ENCODE peak calls at places on chromosomes 1 and 21, in seven cellular contexts. One of them, this sample, is unnamed.

GRCh38 chr1:246306415-246307037 is 200.6 kb downstream of the SMYD3 start:
- DNase-seq in mesendoderm: peak; percentile 70
- DNase-seq in H1: no peak
- DNase-seq in IMR-90: peak; percentile 18
- DNase-seq in mesenchymal stem cell: peak; percentile 36
- DNase-seq in trophoblast cell: no peak
- DNase-seq in H9: no peak
- DNase-seq in this sample: no peak

GRCh38 chr1:44919387-44919786 is 67.0 kb downstream of the EIF2B3 start:
- DNase-seq in trophoblast cell: no peak
- DNase-seq in mesenchymal stem cell: no peak
- DNase-seq in mesendoderm: no peak
- DNase-seq in H9: no peak
- DNase-seq in IMR-90: no peak
- DNase-seq in H1: no peak
- DNase-seq in this sample: no peak

GRCh38 chr1:101240041-101240430 is 3.2 kb downstream of the S1PR1 start:
- DNase-seq in mesendoderm: no peak
- DNase-seq in IMR-90: no peak
- DNase-seq in trophoblast cell: no peak
- DNase-seq in H1: no peak
- DNase-seq in H9: no peak
- DNase-seq in mesenchymal stem cell: no peak
- DNase-seq in this sample: no peak

GRCh38 chr1:66374148-66374547 is 159.8 kb upstream of the SGIP1 start:
- DNase-seq in mesenchymal stem cell: no peak
- DNase-seq in mesendoderm: no peak
- DNase-seq in H9: no peak
- DNase-seq in H1: no peak
- DNase-seq in trophoblast cell: no peak
- DNase-seq in IMR-90: no peak
- DNase-seq in this sample: no peak

GRCh38 chr1:213987876-213988638 is at the start of gene PROX1:
- DNase-seq in mesendoderm: peak; percentile 95
- DNase-seq in mesenchymal stem cell: peak; percentile 89
- DNase-seq in H9: peak; percentile 93
- DNase-seq in IMR-90: peak; percentile 87
- DNase-seq in trophoblast cell: peak; percentile 62
- DNase-seq in H1: no peak
- DNase-seq in this sample: peak; percentile 83

GRCh38 chr21:29347274-29347681 is 48.6 kb downstream of the BACH1 start:
- DNase-seq in IMR-90: peak; percentile 55
- DNase-seq in H1: no peak
- DNase-seq in mesendoderm: no peak
- DNase-seq in H9: no peak
- DNase-seq in mesenchymal stem cell: peak; percentile 40
- DNase-seq in trophoblast cell: no peak
- DNase-seq in this sample: no peak

GRCh38 chr1:184176058-184176457 is 124.5 kb downstream of the TSEN15 start:
- DNase-seq in trophoblast cell: no peak
- DNase-seq in H9: no peak
- DNase-seq in mesenchymal stem cell: no peak
- DNase-seq in mesendoderm: no peak
- DNase-seq in H1: no peak
- DNase-seq in IMR-90: no peak
- DNase-seq in this sample: no peak

GRCh38 chr1:204971700-204972336 is 71.2 kb upstream of the CNTN2 start:
- DNase-seq in IMR-90: peak; percentile 63
- DNase-seq in mesendoderm: peak; percentile 30
- DNase-seq in H1: no peak
- DNase-seq in mesenchymal stem cell: peak; percentile 48
- DNase-seq in H9: no peak
- DNase-seq in trophoblast cell: peak; percentile 61
- DNase-seq in this sample: no peak

GRCh38 chr1:230792691-230793462 is 45.7 kb downstream of the CAPN9 start:
- DNase-seq in trophoblast cell: peak; percentile 43
- DNase-seq in H1: no peak
- DNase-seq in H9: no peak
- DNase-seq in mesendoderm: peak; percentile 13
- DNase-seq in IMR-90: peak; percentile 11
- DNase-seq in mesenchymal stem cell: peak; percentile 20
- DNase-seq in this sample: no peak

GRCh38 chr1:111332190-111332589 is 41.5 kb downstream of the CHIA start:
- DNase-seq in IMR-90: no peak
- DNase-seq in trophoblast cell: peak; percentile 68
- DNase-seq in mesenchymal stem cell: no peak
- DNase-seq in H9: no peak
- DNase-seq in mesendoderm: no peak
- DNase-seq in H1: no peak
- DNase-seq in this sample: no peak

GRCh38 chr1:35476099-35476674 is 81.0 kb downstream of the KIAA0319L start:
- DNase-seq in trophoblast cell: no peak
- DNase-seq in H9: no peak
- DNase-seq in mesenchymal stem cell: no peak
- DNase-seq in IMR-90: peak; percentile 6
- DNase-seq in H1: no peak
- DNase-seq in mesendoderm: no peak
- DNase-seq in this sample: no peak

GRCh38 chr1:4637616-4638346 is 16.6 kb upstream of the AJAP1 start:
- DNase-seq in IMR-90: no peak
- DNase-seq in H1: no peak
- DNase-seq in mesenchymal stem cell: no peak
- DNase-seq in mesendoderm: no peak
- DNase-seq in trophoblast cell: no peak
- DNase-seq in H9: peak; percentile 51
- DNase-seq in this sample: no peak

GRCh38 chr1:225657462-225657989 is 4.6 kb upstream of the ENAH start:
- DNase-seq in H9: no peak
- DNase-seq in IMR-90: peak; percentile 89
- DNase-seq in H1: no peak
- DNase-seq in mesenchymal stem cell: peak; percentile 84
- DNase-seq in mesendoderm: peak; percentile 63
- DNase-seq in trophoblast cell: peak; percentile 55
- DNase-seq in this sample: no peak

GRCh38 chr1:207427832-207428231 is 26.3 kb upstream of the CR2 start:
- DNase-seq in IMR-90: no peak
- DNase-seq in H1: no peak
- DNase-seq in H9: no peak
- DNase-seq in trophoblast cell: no peak
- DNase-seq in mesendoderm: no peak
- DNase-seq in mesenchymal stem cell: no peak
- DNase-seq in this sample: no peak

GRCh38 chr21:35925497-35925896 is 134.8 kb downstream of the SETD4 start:
- DNase-seq in mesendoderm: no peak
- DNase-seq in IMR-90: peak; percentile 18
- DNase-seq in trophoblast cell: no peak
- DNase-seq in H9: no peak
- DNase-seq in mesenchymal stem cell: peak; percentile 6
- DNase-seq in H1: no peak
- DNase-seq in this sample: no peak

GRCh38 chr1:108346137-108346536 is 102.3 kb upstream of the NBPF4 start:
- DNase-seq in H9: no peak
- DNase-seq in H1: no peak
- DNase-seq in mesendoderm: no peak
- DNase-seq in mesenchymal stem cell: no peak
- DNase-seq in trophoblast cell: no peak
- DNase-seq in IMR-90: no peak
- DNase-seq in this sample: no peak

GRCh38 chr1:19089524-19089923 is 120.5 kb downstream of the UBR4 start:
- DNase-seq in mesenchymal stem cell: no peak
- DNase-seq in IMR-90: no peak
- DNase-seq in mesendoderm: no peak
- DNase-seq in H9: no peak
- DNase-seq in trophoblast cell: no peak
- DNase-seq in H1: no peak
- DNase-seq in this sample: no peak

GRCh38 chr1:12344611-12345299 is 114.9 kb downstream of the VPS13D start:
- DNase-seq in H1: no peak
- DNase-seq in trophoblast cell: no peak
- DNase-seq in H9: no peak
- DNase-seq in mesenchymal stem cell: no peak
- DNase-seq in mesendoderm: no peak
- DNase-seq in IMR-90: no peak
- DNase-seq in this sample: no peak

GRCh38 chr1:37478890-37479254 is 4.5 kb downstream of the ZC3H12A start:
- DNase-seq in H1: no peak
- DNase-seq in mesenchymal stem cell: peak; percentile 78
- DNase-seq in trophoblast cell: no peak
- DNase-seq in IMR-90: peak; percentile 50
- DNase-seq in mesendoderm: no peak
- DNase-seq in H9: no peak
- DNase-seq in this sample: no peak

DNA sequence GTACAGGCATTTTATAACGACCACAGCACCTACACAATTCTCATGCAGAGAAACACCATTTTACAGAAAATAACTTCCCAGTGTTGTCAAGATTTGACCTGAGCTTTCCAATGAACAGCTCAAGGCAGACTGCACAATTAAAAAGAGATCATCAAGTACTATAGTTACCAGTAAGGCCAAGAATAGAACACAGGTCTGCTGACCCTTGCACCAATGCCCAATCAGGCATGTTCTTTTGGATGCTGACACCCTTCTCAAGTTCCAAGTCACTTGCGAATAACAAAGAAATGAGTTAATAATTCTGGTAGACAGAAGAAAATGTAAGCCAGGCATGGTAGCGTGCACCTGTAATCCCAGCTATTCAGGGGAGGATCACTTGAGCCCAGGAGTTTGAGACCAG is 101.9 kb downstream of the SLC45A1 start:
- DNase-seq in IMR-90: no peak
- DNase-seq in H9: no peak
- DNase-seq in mesenchymal stem cell: no peak
- DNase-seq in H1: no peak
- DNase-seq in trophoblast cell: no peak
- DNase-seq in mesendoderm: no peak
- DNase-seq in this sample: no peak
- H3K4me2 ChIP-seq in IMR-90: peak overlapping the region; percentile 60
- H3K4me2 ChIP-seq in H9: no peak overlapping the region
- H3K4me2 ChIP-seq in mesenchymal stem cell: peak overlapping the region; percentile 23
- H3K4me2 ChIP-seq in H1: peak overlapping the region; percentile 4
- H3K4me2 ChIP-seq in trophoblast cell: no peak overlapping the region
- H3K4me2 ChIP-seq in mesendoderm: no peak overlapping the region
- H3K4me2 ChIP-seq in this sample: no peak overlapping the region

DNA sequence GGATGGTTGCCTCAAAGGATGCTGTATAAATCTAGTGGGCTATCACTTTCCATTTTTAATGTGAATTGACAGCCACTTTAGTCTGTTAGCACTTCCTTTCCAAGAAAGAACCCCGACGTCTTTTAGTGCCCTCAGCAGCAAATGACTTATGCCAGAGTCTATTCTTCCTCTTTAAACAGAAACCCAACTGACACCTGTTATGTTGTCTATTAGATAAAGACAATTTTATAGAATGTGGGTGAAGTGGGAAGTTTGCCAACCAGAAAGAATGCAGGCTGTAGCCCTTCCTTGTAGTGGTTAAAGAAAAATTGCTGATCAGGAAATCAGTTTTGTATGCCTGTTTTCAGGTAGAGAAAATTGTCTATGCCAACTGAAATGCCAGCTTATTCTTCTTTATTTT is 344.9 kb downstream of the ZNF326 start:
- DNase-seq in IMR-90: no peak
- DNase-seq in trophoblast cell: no peak
- DNase-seq in mesenchymal stem cell: no peak
- DNase-seq in H9: no peak
- DNase-seq in mesendoderm: no peak
- DNase-seq in H1: no peak
- DNase-seq in this sample: no peak
- H2AK5ac ChIP-seq in IMR-90: no peak overlapping the region
- H2AK5ac ChIP-seq in trophoblast cell: no peak overlapping the region
- H2AK5ac ChIP-seq in mesenchymal stem cell: no peak overlapping the region
- H2AK5ac ChIP-seq in H9: no peak overlapping the region
- H2AK5ac ChIP-seq in mesendoderm: no peak overlapping the region
- H2AK5ac ChIP-seq in H1: no peak overlapping the region
- H2AK5ac ChIP-seq in this sample: no peak overlapping the region

DNA sequence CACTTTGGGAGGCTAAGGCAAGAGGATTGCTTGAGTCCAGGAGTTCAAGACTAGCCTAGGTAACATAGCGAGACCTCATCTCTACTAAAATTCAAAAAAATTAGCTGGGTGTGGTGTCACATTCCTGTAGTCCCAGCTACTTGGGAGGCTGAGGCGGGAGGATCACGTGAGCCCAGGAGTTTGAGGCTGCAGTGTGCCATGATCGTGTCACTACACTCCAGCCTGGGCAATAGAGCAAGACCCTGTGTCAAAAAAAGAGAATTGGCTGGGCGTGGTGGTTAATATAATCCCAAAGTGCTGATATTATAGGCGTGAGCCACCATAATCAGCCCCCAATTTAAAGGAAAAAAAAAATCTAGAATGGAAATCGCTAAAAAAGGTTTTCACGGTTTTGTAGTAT is 7.0 kb downstream of the MACO1 start:
- DNase-seq in trophoblast cell: no peak
- DNase-seq in mesenchymal stem cell: no peak
- DNase-seq in H1: no peak
- DNase-seq in H9: no peak
- DNase-seq in IMR-90: no peak
- DNase-seq in mesendoderm: no peak
- DNase-seq in this sample: no peak
- H3K23ac ChIP-seq in trophoblast cell: no peak overlapping the region
- H3K23ac ChIP-seq in mesenchymal stem cell: no peak overlapping the region
- H3K23ac ChIP-seq in H1: no peak overlapping the region
- H3K23ac ChIP-seq in H9: no peak overlapping the region
- H3K23ac ChIP-seq in IMR-90: no peak overlapping the region
- H3K23ac ChIP-seq in mesendoderm: no peak overlapping the region
- H3K23ac ChIP-seq in this sample: no peak overlapping the region

GRCh38 chr1:147581459-147581858 is 40.2 kb downstream of the BCL9 start:
- DNase-seq in H9: no peak
- DNase-seq in mesenchymal stem cell: no peak
- DNase-seq in IMR-90: no peak
- DNase-seq in H1: no peak
- DNase-seq in mesendoderm: no peak
- DNase-seq in trophoblast cell: no peak
- DNase-seq in this sample: no peak

GRCh38 chr1:147579532-147580199 is 38.4 kb downstream of the BCL9 start:
- DNase-seq in mesenchymal stem cell: peak; percentile 80
- DNase-seq in mesendoderm: no peak
- DNase-seq in trophoblast cell: no peak
- DNase-seq in H1: no peak
- DNase-seq in IMR-90: peak; percentile 80
- DNase-seq in H9: no peak
- DNase-seq in this sample: no peak

GRCh38 chr1:147577033-147577773 is 35.9 kb downstream of the BCL9 start:
- DNase-seq in mesendoderm: no peak
- DNase-seq in H1: no peak
- DNase-seq in H9: no peak
- DNase-seq in mesenchymal stem cell: no peak
- DNase-seq in trophoblast cell: no peak
- DNase-seq in IMR-90: no peak
- DNase-seq in this sample: no peak

GRCh38 chr1:147580200-147580557 is 38.9 kb downstream of the BCL9 start:
- DNase-seq in H1: no peak
- DNase-seq in IMR-90: peak; percentile 68
- DNase-seq in H9: no peak
- DNase-seq in trophoblast cell: no peak
- DNase-seq in mesendoderm: no peak
- DNase-seq in mesenchymal stem cell: peak; percentile 88
- DNase-seq in this sample: no peak

DNA sequence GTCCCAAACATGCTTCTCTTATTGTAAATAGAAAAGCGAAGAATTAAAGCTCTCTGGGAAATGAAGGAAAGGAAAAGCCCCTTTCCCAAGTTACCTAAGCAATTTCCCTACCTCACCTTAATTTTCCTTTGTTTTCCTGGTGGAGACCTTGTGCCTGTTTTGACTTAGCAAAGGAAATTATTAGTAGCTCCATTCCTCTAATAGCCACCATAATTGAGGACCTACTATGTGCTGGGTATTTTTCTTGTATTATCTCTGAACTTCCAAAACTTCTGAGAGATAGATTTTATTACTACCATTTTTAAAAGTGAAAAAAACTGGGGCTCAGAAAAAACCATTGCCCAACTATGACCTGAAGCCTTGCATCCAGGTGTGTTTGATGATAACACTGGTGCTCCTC is 39.3 kb downstream of the BCL9 start:
- DNase-seq in H9: no peak
- DNase-seq in mesenchymal stem cell: no peak
- DNase-seq in IMR-90: no peak
- DNase-seq in H1: no peak
- DNase-seq in trophoblast cell: no peak
- DNase-seq in mesendoderm: no peak
- DNase-seq in this sample: no peak
- H3K4me2 ChIP-seq in H9: no peak overlapping the region
- H3K4me2 ChIP-seq in mesenchymal stem cell: no peak overlapping the region
- H3K4me2 ChIP-seq in IMR-90: peak overlapping the region; percentile 81
- H3K4me2 ChIP-seq in H1: no peak overlapping the region
- H3K4me2 ChIP-seq in trophoblast cell: no peak overlapping the region
- H3K4me2 ChIP-seq in mesendoderm: no peak overlapping the region
- H3K4me2 ChIP-seq in this sample: no peak overlapping the region

This sample was measured in neuronal stem cell.